ENCODE peak calls at places on chromosome X, in four cellular contexts. G is fibroblast of mammary gland, C is transverse colon, K is HCT116. H is an unnamed sample.

GRCh38 chrX:119698835-119699234 is 5.9 kb upstream of the SEPTIN6 start:
- DNase-seq in G (peak; percentile 73), C (no peak), K (peak; percentile 47), H (peak; percentile 52)

GRCh38 chrX:74422576-74423288 is 1.4 kb downstream of the SLC16A2 start:
- DNase-seq in G (peak; percentile 50), C (peak; percentile 35), K (no peak), H (peak; percentile 58)

GRCh38 chrX:68511255-68511654 is 12.4 kb downstream of the YIPF6 start:
- DNase-seq in G (peak; percentile 55), C (peak; percentile 18), K (no peak), H (peak; percentile 44)

GRCh38 chrX:15515931-15516330 is 15.3 kb downstream of the BMX start:
- DNase-seq in G (no peak), C (no peak), K (no peak), H (no peak)

GRCh38 chrX:148380614-148381561 is 119.5 kb upstream of the AFF2 start:
- DNase-seq in G (no peak), C (peak; percentile 11), K (no peak), H (no peak)

GRCh38 chrX:38937400-38937799 is 136.1 kb downstream of the MID1IP1 start:
- DNase-seq in G (peak; percentile 54), C (no peak), K (no peak), H (no peak)

GRCh38 chrX:17464196-17464595 is 89.2 kb downstream of the NHS start:
- DNase-seq in G (peak; percentile 70), C (no peak), K (no peak), H (peak; percentile 71)

GRCh38 chrX:30027636-30028035 is 187.7 kb upstream of the MAGEB2 start:
- DNase-seq in G (no peak), C (no peak), K (no peak), H (peak; percentile 20)

GRCh38 chrX:9464435-9465371 is at the start of gene TBL1X:
- DNase-seq in G (peak; percentile 19), C (peak; percentile 59), K (no peak), H (peak; percentile 26)

GRCh38 chrX:54540289-54540688 is 10.3 kb downstream of the GNL3L start:
- DNase-seq in G (peak; percentile 33), C (no peak), K (no peak), H (no peak)

GRCh38 chrX:40092808-40093435 is 4.8 kb downstream of the BCOR start:
- DNase-seq in G (no peak), C (no peak), K (no peak), H (no peak)

GRCh38 chrX:17859609-17860178 is 1.4 kb downstream of the RAI2 start:
- DNase-seq in G (no peak), C (peak; percentile 15), K (no peak), H (no peak)

GRCh38 chrX:54447461-54447860 is 7.3 kb downstream of the TSR2 start:
- DNase-seq in G (peak; percentile 11), C (no peak), K (no peak), H (peak; percentile 20)

GRCh38 chrX:37825225-37825842 is 22.0 kb downstream of the DYNLT3 start:
- DNase-seq in G (peak; percentile 42), C (peak; percentile 58), K (peak; percentile 8), H (peak; percentile 39)

GRCh38 chrX:123878177-123878576 is 18.3 kb downstream of the XIAP start:
- DNase-seq in G (peak; percentile 23), C (no peak), K (no peak), H (no peak)

GRCh38 chrX:30635630-30636029 is 17.6 kb upstream of the GK start:
- DNase-seq in G (no peak), C (no peak), K (no peak), H (no peak)

GRCh38 chrX:135931644-135932487 is 38.4 kb downstream of the SAGE1 start:
- DNase-seq in G (peak; percentile 45), C (peak; percentile 56), K (peak; percentile 6), H (peak; percentile 46)

GRCh38 chrX:144681501-144681900 is 565.8 kb upstream of the SPANXN1 start:
- DNase-seq in G (peak; percentile 64), C (no peak), K (no peak), H (no peak)

GRCh38 chrX:14027031-14027430 is 2.7 kb downstream of the GEMIN8 start:
- DNase-seq in G (peak; percentile 73), C (no peak), K (no peak), H (peak; percentile 51)

GRCh38 chrX:139167282-139167681 is 363.3 kb upstream of the F9 start:
- DNase-seq in G (no peak), C (no peak), K (no peak), H (no peak)

GRCh38 chrX:119266364-119266995 is 30.4 kb downstream of the PGRMC1 start:
- DNase-seq in G (peak; percentile 19), C (peak; percentile 11), K (peak; percentile 6), H (peak; percentile 15)

GRCh38 chrX:123962006-123962485 is 540 bp downstream of the STAG2 start:
- DNase-seq in G (peak; percentile 33), C (no peak), K (peak; percentile 24), H (peak; percentile 24)

GRCh38 chrX:126697091-126697490 is 122.4 kb upstream of the PRR32 start:
- DNase-seq in G (no peak), C (no peak), K (no peak), H (no peak)

GRCh38 chrX:28135378-28136047 is 154.3 kb upstream of the DCAF8L1 start:
- DNase-seq in G (peak; percentile 9), C (no peak), K (no peak), H (peak; percentile 13)

GRCh38 chrX:149074429-149074828 is 430.7 kb downstream of the IDS start:
- DNase-seq in G (peak; percentile 75), C (no peak), K (no peak), H (peak; percentile 48)

GRCh38 chrX:13750204-13750603 is 15.7 kb downstream of the OFD1 start:
- DNase-seq in G (peak; percentile 64), C (no peak), K (peak; percentile 13), H (peak; percentile 59)

GRCh38 chrX:103066606-103067005 is 2.6 kb upstream of the BEX1 start:
- DNase-seq in G (peak; percentile 5), C (no peak), K (no peak), H (no peak)

GRCh38 chrX:111719426-111720210 is 38.6 kb downstream of the ALG13 start:
- DNase-seq in G (peak; percentile 16), C (no peak), K (no peak), H (peak; percentile 0)

GRCh38 chrX:138938003-138938402 is 226.5 kb upstream of the FGF13 start:
- DNase-seq in G (no peak), C (no peak), K (no peak), H (no peak)

GRCh38 chrX:69189972-69190371 is 24.7 kb upstream of the PJA1 start:
- DNase-seq in G (no peak), C (no peak), K (no peak), H (no peak)

GRCh38 chrX:17930850-17931249 is 69.8 kb upstream of the RAI2 start:
- DNase-seq in G (no peak), C (no peak), K (no peak), H (no peak)

GRCh38 chrX:47483310-47484268 is 567 bp upstream of the ZNF41 start:
- DNase-seq in G (peak; percentile 41), C (peak; percentile 16), K (no peak), H (peak; percentile 8)

GRCh38 chrX:125293792-125294780 is 25.6 kb upstream of the TEX13C start:
- DNase-seq in G (no peak), C (no peak), K (no peak), H (peak; percentile 43)

GRCh38 chrX:12981880-12982279 is 7.0 kb downstream of the TMSB4X start:
- DNase-seq in G (no peak), C (no peak), K (no peak), H (no peak)

GRCh38 chrX:129145382-129145781 is 377.9 kb downstream of the SMARCA1 start:
- DNase-seq in G (no peak), C (no peak), K (no peak), H (no peak)

GRCh38 chrX:129145898-129146297 is 377.4 kb downstream of the SMARCA1 start:
- DNase-seq in G (no peak), C (no peak), K (no peak), H (no peak)

GRCh38 chrX:129139837-129140679 is 383.2 kb downstream of the SMARCA1 start:
- DNase-seq in G (no peak), C (no peak), K (no peak), H (no peak)

GRCh38 chrX:129144172-129145038 is 378.9 kb downstream of the SMARCA1 start:
- DNase-seq in G (no peak), C (no peak), K (no peak), H (no peak)
- H3K4me3 ChIP-seq in G (no peak overlapping the region), C (no peak overlapping the region), K (no peak overlapping the region), H (no peak overlapping the region)

GRCh38 chrX:131816551-131817136 is 206.5 kb upstream of the STK26 start:
- DNase-seq in G (peak; percentile 75), C (peak; percentile 87), K (no peak), H (no peak)

GRCh38 chrX:131818297-131818936 is 204.7 kb upstream of the STK26 start:
- DNase-seq in G (no peak), C (no peak), K (no peak), H (no peak)

GRCh38 chrX:131812847-131813825 is 210.0 kb upstream of the STK26 start:
- DNase-seq in G (peak; percentile 77), C (peak; percentile 82), K (no peak), H (no peak)
- TF ChIP-seq CTCF in G (peak; percentile 35), C (no peak), K (no peak), H (no peak)

GRCh38 chrX:132409780-132410556 is 78.9 kb downstream of the MBNL3 start:
- DNase-seq in G (no peak), C (no peak), K (no peak), H (no peak)
- H3K4me3 ChIP-seq in G (no peak overlapping the region), C (no peak overlapping the region), K (no peak overlapping the region), H (no peak overlapping the region)

DNA sequence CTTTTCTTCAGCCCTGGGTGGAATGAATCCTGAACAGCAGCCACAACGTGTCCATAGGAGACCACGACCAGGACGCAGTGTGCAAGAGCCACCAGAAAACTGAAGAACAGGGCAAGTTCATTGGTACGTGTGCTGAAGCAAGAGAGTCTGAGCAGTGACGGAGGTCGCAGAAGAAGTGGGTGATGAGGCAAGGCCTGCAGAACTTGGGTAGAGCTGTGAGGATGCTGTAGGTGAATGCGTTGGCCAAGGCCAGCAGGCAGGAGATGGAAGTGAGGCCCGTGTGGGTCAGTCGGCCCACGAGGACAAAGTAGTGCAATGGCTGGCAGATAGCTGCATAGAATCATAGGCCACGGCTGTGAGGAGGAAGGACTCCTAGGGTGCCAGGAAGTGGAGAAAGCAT is 5.6 kb upstream of the CTAG2 start:
- DNase-seq in G (no peak), C (no peak), K (no peak), H (no peak)
- TF ChIP-seq CTCF in G (no peak), C (no peak), K (no peak), H (no peak)

DNA sequence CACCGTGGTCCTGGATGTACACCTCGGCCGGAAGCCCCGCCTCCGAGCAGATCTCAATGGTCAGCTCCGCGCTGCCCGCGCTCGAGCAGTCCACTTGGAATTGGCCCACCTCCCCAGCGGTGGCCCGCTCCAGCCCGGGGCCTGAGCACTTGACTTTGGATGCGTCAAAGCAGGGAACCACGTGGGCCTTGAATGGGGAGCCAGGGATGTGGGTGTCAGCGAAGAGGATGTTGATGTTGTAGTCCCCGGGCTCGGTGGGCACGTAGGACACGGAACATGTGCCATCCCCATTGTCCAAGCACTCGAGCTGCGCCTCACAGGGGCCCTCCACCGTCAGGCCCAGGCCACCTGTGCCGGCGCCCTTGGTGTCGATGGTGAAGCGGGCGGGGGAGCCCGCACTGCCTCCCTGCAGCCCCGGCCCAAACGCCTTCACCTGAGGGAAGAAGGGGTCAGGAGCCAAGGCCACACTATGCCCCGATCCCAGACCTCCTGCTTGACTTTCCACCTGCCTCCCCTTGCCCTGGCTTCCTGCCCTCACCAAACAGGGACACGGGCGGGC is 14.2 kb downstream of the FLNA start:
- DNase-seq in G (no peak), C (no peak), K (no peak), H (no peak)
- H3K4me3 ChIP-seq in G (no peak overlapping the region), C (no peak overlapping the region), K (no peak overlapping the region), H (no peak overlapping the region)